ENCODE peak calls at places on chromosomes 2 and 18, in seven cellular contexts. Q is left ventricle myocardium inferior, B is astrocyte, T is lower lobe of right lung, H is uterus, X is dorsolateral prefrontal cortex, K is heart right ventricle. A is an unnamed sample.

GRCh38 chr2:213065583-213066444 is 85.6 kb downstream of the IKZF2 start:
- DNase-seq in Q (peak), B (peak), T (peak), H (no peak), X (no peak), K (peak), A (no peak)

GRCh38 chr2:120709608-120710041 is 26.0 kb upstream of the GLI2 start:
- DNase-seq in Q (no peak), B (no peak), T (no peak), H (no peak), X (no peak), K (no peak), A (no peak)

GRCh38 chr2:118086024-118086633 is 2.1 kb upstream of the INSIG2 start:
- DNase-seq in Q (no peak), B (no peak), T (no peak), H (no peak), X (no peak), K (no peak), A (no peak)

GRCh38 chr2:144152817-144153271 is 367.1 kb downstream of the ZEB2 start:
- DNase-seq in Q (no peak), B (peak), T (no peak), H (no peak), X (no peak), K (no peak), A (no peak)

GRCh38 chr18:76691800-76692199 is 130.6 kb upstream of the ZNF236 start:
- DNase-seq in Q (no peak), B (no peak), T (no peak), H (no peak), X (no peak), K (no peak), A (no peak)

GRCh38 chr18:79353238-79353637 is 42.5 kb upstream of the NFATC1 start:
- DNase-seq in Q (no peak), B (no peak), T (no peak), H (no peak), X (peak), K (no peak), A (no peak)

GRCh38 chr2:128585706-128586105 is 267.0 kb upstream of the HS6ST1 start:
- DNase-seq in Q (no peak), B (peak), T (no peak), H (no peak), X (no peak), K (no peak), A (no peak)

GRCh38 chr2:120988051-120988707 is 252.5 kb downstream of the GLI2 start:
- DNase-seq in Q (no peak), B (no peak), T (no peak), H (no peak), X (no peak), K (no peak), A (no peak)

GRCh38 chr2:15155959-15156574 is 405.1 kb downstream of the NBAS start:
- DNase-seq in Q (no peak), B (no peak), T (no peak), H (no peak), X (no peak), K (no peak), A (no peak)

GRCh38 chr2:238108423-238109201 is 8.5 kb downstream of the ESPNL start:
- DNase-seq in Q (no peak), B (no peak), T (peak), H (peak), X (peak), K (no peak), A (peak)

GRCh38 chr2:51981813-51982212 is 949.9 kb upstream of the NRXN1 start:
- DNase-seq in Q (no peak), B (peak), T (no peak), H (no peak), X (no peak), K (no peak), A (no peak)

GRCh38 chr2:63378589-63378988 is 209.7 kb downstream of the WDPCP start:
- DNase-seq in Q (no peak), B (peak), T (no peak), H (no peak), X (no peak), K (no peak), A (no peak)
- H3K27ac ChIP-seq in Q (no peak), B (no peak), T (no peak), H (no peak), X (no peak), K (no peak), A (no peak)

DNA sequence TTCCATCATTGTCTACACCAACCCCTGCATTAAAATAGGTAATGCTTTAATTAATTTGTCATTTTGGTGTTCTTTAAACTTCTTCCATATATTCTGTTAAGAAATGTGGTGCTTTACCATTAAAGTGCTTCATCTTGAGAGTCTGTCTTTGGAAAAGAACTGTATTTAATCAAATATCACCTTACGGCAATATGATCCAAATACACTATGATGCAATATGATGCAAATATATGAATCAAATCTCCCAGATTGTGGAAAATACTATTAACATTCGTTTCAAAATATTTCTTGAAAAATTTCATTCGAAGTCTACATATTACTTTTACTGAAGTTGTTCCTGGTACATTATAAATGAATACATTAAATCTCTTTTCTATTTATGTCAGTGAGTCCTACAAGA is 23.0 kb downstream of the VPS4B start:
- DNase-seq in Q (no peak), B (no peak), T (no peak), H (no peak), X (no peak), K (no peak), A (no peak)
- TF ChIP-seq CTCF in Q (no peak), B (no peak), T (no peak), H (no peak), X (no peak), K (no peak), A (no peak)

GRCh38 chr2:48413676-48414075 is 116.3 kb upstream of the STON1 start:
- DNase-seq in Q (no peak), B (no peak), T (no peak), H (no peak), X (no peak), K (no peak), A (no peak)
- H3K27ac ChIP-seq in Q (peak), B (no peak), T (no peak), H (no peak), X (peak), K (no peak), A (no peak)

GRCh38 chr2:49843314-49843713 is 689.0 kb upstream of the FSHR start:
- DNase-seq in Q (no peak), B (no peak), T (no peak), H (no peak), X (no peak), K (no peak), A (no peak)
- TF ChIP-seq CTCF in Q (no peak), B (no peak), T (no peak), H (no peak), X (no peak), K (no peak), A (no peak)

GRCh38 chr2:199307461-199307860 is 150.3 kb downstream of the SATB2 start:
- DNase-seq in Q (no peak), B (peak), T (no peak), H (no peak), X (no peak), K (no peak), A (no peak)

GRCh38 chr2:199308567-199308966 is 149.2 kb downstream of the SATB2 start:
- DNase-seq in Q (no peak), B (no peak), T (no peak), H (no peak), X (no peak), K (no peak), A (no peak)

GRCh38 chr2:199306116-199306515 is 151.6 kb downstream of the SATB2 start:
- DNase-seq in Q (no peak), B (no peak), T (no peak), H (no peak), X (no peak), K (no peak), A (no peak)

GRCh38 chr2:199303814-199304213 is 153.9 kb downstream of the SATB2 start:
- DNase-seq in Q (no peak), B (peak), T (no peak), H (no peak), X (no peak), K (no peak), A (no peak)

GRCh38 chr2:199302851-199303250 is 154.9 kb downstream of the SATB2 start:
- DNase-seq in Q (no peak), B (peak), T (no peak), H (no peak), X (no peak), K (no peak), A (no peak)
- H3K27ac ChIP-seq in Q (no peak), B (peak), T (no peak), H (no peak), X (no peak), K (no peak), A (no peak)

GRCh38 chr2:10234013-10234306 is 68.7 kb upstream of the HPCAL1 start:
- DNase-seq in Q (no peak), B (no peak), T (no peak), H (peak), X (no peak), K (no peak), A (no peak)
- TF ChIP-seq CTCF in Q (no peak), B (no peak), T (no peak), H (no peak), X (no peak), K (no peak), A (no peak)

DNA sequence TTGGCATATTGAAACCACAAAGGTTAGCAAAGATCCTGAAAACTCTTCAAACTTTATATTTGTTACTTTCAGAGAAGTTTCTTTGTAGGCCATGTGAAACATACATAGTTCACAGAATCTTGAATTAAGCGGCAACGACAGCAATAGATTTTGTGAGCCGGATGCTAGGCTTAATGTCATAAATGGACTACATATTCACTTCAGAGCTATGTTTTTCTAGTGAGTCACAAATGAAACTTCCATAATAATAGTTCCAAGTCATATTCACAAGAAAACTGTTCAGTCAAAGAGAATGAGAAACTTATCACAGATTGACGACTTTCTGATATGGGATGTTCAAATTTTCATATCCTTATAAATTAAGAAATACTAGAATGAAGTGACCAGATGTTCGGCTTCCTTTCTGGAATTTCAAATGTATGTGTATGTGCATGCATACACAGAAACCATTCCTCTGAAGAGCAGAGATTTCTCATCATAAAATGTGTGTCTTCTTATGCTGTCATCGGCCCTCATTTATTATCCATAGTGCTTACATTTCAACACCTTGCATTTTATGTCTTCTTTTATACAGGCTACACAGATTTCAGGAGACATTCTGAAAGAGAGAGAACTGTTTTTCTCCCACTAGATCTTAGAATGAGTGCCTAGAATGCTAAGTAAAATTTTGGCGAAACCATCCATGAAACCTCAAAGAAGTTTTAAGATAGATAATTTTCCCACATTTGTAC is 583.8 kb downstream of the SATB2 start:
- DNase-seq in Q (no peak), B (peak), T (no peak), H (no peak), X (no peak), K (no peak), A (no peak)
- H3K27ac ChIP-seq in Q (no peak), B (peak), T (no peak), H (no peak), X (no peak), K (no peak), A (no peak)

A was measured in CD4-positive, alpha-beta T cell.